ENCODE peak calls at places on chromosomes 7 and 10, in nine cellular contexts. G is NCI-H774; O is CD4-positive, CD25-positive, alpha-beta regulatory T cell; B is GM04503; T is activated CD4-positive, CD25-positive, alpha-beta regulatory T cell; R is WTC11; E is stimulated activated naive CD4-positive, alpha-beta T cell treated with Interleukin-2 at 50 U/mL for 16 hours; Q is Calu3; A is nephron progenitor cell. S is an unnamed sample.
A peak's percentile ranks its signal among the peaks of the same experiment; 100 is the strongest.

GRCh38 chr7:29309041-29309860 is 114.7 kb downstream of the CHN2 start:
- DNase-seq in B (no peak), A (no peak), Q (peak; percentile 35), E (no peak), T (no peak), R (no peak), G (no peak), O (no peak), S (no peak)

GRCh38 chr10:104034401-104035053 is 51.2 kb downstream of the COL17A1 start:
- DNase-seq in B (no peak), O (no peak), T (no peak), E (no peak), Q (no peak), R (no peak), G (no peak), A (no peak), S (no peak)

GRCh38 chr10:111081595-111081994 is 4.8 kb downstream of the ADRA2A start:
- DNase-seq in A (no peak), E (no peak), B (no peak), G (no peak), O (no peak), T (no peak), R (no peak), Q (no peak), S (no peak)

GRCh38 chr7:63080831-63081230 is 917.8 kb upstream of the ZNF722 start:
- DNase-seq in T (no peak), E (no peak), A (no peak), B (no peak), G (no peak), Q (no peak), O (no peak), R (no peak), S (no peak)

GRCh38 chr10:75030371-75030770 is 81.1 kb upstream of the SAMD8 start:
- DNase-seq in E (no peak), R (no peak), O (no peak), Q (no peak), G (no peak), B (no peak), T (no peak), A (no peak), S (no peak)

GRCh38 chr10:91540714-91541113 is 92.2 kb downstream of the PPP1R3C start:
- DNase-seq in T (no peak), E (no peak), Q (no peak), R (no peak), O (no peak), A (no peak), B (no peak), G (no peak), S (no peak)

GRCh38 chr7:96131525-96131924 is 190.4 kb downstream of the SLC25A13 start:
- DNase-seq in T (no peak), G (no peak), A (no peak), B (no peak), E (no peak), Q (no peak), R (no peak), O (no peak), S (no peak)

GRCh38 chr7:143456992-143457793 is 13.9 kb downstream of the TAS2R60 start:
- DNase-seq in B (no peak), Q (no peak), R (no peak), A (no peak), T (no peak), O (no peak), E (no peak), G (no peak), S (no peak)

GRCh38 chr10:4836416-4836969 is 10.5 kb downstream of the AKR1E2 start:
- DNase-seq in A (no peak), O (no peak), E (no peak), T (no peak), Q (no peak), G (no peak), B (no peak), R (no peak), S (no peak)

GRCh38 chr7:2728309-2729042 is 40.5 kb downstream of the AMZ1 start:
- DNase-seq in R (no peak), B (no peak), Q (no peak), A (no peak), G (no peak), E (no peak), T (no peak), O (no peak), S (no peak)

GRCh38 chr7:82605247-82605864 is 161.8 kb upstream of the CACNA2D1 start:
- DNase-seq in A (peak; percentile 46), G (peak; percentile 34), E (no peak), Q (peak; percentile 29), O (no peak), T (no peak), B (no peak), R (no peak), S (peak; percentile 45)

GRCh38 chr10:35336084-35336831 is at the start of gene CCNY:
- DNase-seq in A (peak; percentile 87), R (peak; percentile 65), B (no peak), E (peak; percentile 78), Q (peak; percentile 74), T (peak; percentile 58), O (peak; percentile 75), G (peak; percentile 57), S (peak; percentile 91)

GRCh38 chr10:6082496-6083395 is 6.1 kb upstream of the RBM17 start:
- DNase-seq in R (no peak), A (no peak), E (no peak), B (no peak), T (no peak), O (no peak), Q (no peak), G (no peak), S (no peak)

GRCh38 chr10:7525314-7526016 is 114.6 kb upstream of the SFMBT2 start:
- DNase-seq in T (peak; percentile 27), O (peak; percentile 69), B (peak; percentile 27), Q (peak; percentile 71), R (peak; percentile 67), A (peak; percentile 72), G (peak; percentile 39), E (peak; percentile 17), S (peak; percentile 72)

GRCh38 chr10:100510533-100511308 is 8.9 kb downstream of the SEC31B start:
- DNase-seq in R (no peak), T (peak; percentile 40), E (peak; percentile 56), Q (no peak), O (peak; percentile 86), G (no peak), A (no peak), B (no peak), S (no peak)

GRCh38 chr10:91797077-91797690 is 1.0 kb upstream of the TNKS2 start:
- DNase-seq in O (no peak), R (no peak), Q (peak; percentile 3), G (no peak), E (no peak), T (no peak), A (no peak), B (no peak), S (no peak)

GRCh38 chr7:3597243-3597642 is 296.2 kb downstream of the SDK1 start:
- DNase-seq in A (no peak), E (no peak), B (no peak), O (no peak), Q (no peak), G (no peak), T (no peak), R (no peak), S (no peak)

GRCh38 chr7:35004531-35005096 is 32.7 kb downstream of the DPY19L1 start:
- DNase-seq in A (no peak), G (no peak), O (no peak), E (no peak), B (no peak), T (no peak), Q (peak; percentile 63), R (no peak), S (no peak)

GRCh38 chr7:25583655-25584054 is 355.4 kb upstream of the NPVF start:
- DNase-seq in T (no peak), Q (no peak), G (no peak), E (no peak), A (no peak), B (no peak), O (no peak), R (no peak), S (no peak)

S was measured in iPS-NIHi11.